ENCODE peak calls at places on chromosomes 12 and 14, in six cellular contexts. C is thyroid gland, Q is colonic mucosa, Z is tibial nerve, Y is GM12865, H is glutamatergic neuron. S is an unnamed sample.

GRCh38 chr14:34682787-34683321 is 31.5 kb downstream of the CFL2 start:
- DNase-seq in C (no peak), Q (no peak), Z (no peak), Y (peak; percentile 48), H (no peak), S (peak; percentile 34)

GRCh38 chr14:83734431-83734830 is 1795.5 kb upstream of the FLRT2 start:
- DNase-seq in C (no peak), Q (no peak), Z (no peak), Y (no peak), H (no peak), S (no peak)

GRCh38 chr14:53993920-53994607 is 37.4 kb upstream of the BMP4 start:
- DNase-seq in C (no peak), Q (no peak), Z (no peak), Y (no peak), H (no peak), S (no peak)

GRCh38 chr14:96748371-96748770 is 48.8 kb upstream of the VRK1 start:
- DNase-seq in C (no peak), Q (no peak), Z (no peak), Y (no peak), H (no peak), S (no peak)

GRCh38 chr12:107759410-107759809 is 1.5 kb downstream of the PRDM4 start:
- DNase-seq in C (no peak), Q (peak; percentile 81), Z (no peak), Y (peak; percentile 44), H (no peak), S (no peak)

GRCh38 chr14:94568186-94568585 is 6.9 kb downstream of the SERPINA4 start:
- DNase-seq in C (no peak), Q (no peak), Z (no peak), Y (no peak), H (no peak), S (no peak)

GRCh38 chr14:106564058-106564643 is 1037.8 kb downstream of the TMEM121 start:
- DNase-seq in C (no peak), Q (peak; percentile 49), Z (no peak), Y (peak; percentile 68), H (no peak), S (no peak)

GRCh38 chr14:93008381-93008780 is 85.4 kb downstream of the CHGA start:
- DNase-seq in C (no peak), Q (no peak), Z (no peak), Y (no peak), H (no peak), S (no peak)

GRCh38 chr12:69440016-69440415 is 30.2 kb upstream of the FRS2 start:
- DNase-seq in C (no peak), Q (no peak), Z (no peak), Y (no peak), H (no peak), S (no peak)

GRCh38 chr14:44505588-44505987 is 1.5 kb downstream of the FSCB start:
- DNase-seq in C (no peak), Q (no peak), Z (no peak), Y (no peak), H (no peak), S (no peak)

GRCh38 chr14:52834440-52834842 is 43.0 kb upstream of the GNPNAT1 start:
- DNase-seq in C (no peak), Q (no peak), Z (no peak), Y (no peak), H (no peak), S (no peak)

GRCh38 chr12:65362231-65362630 is 83.7 kb downstream of the MSRB3 start:
- DNase-seq in C (no peak), Q (no peak), Z (no peak), Y (no peak), H (no peak), S (no peak)

GRCh38 chr14:94932589-94932988 is 162.7 kb upstream of the GSC start:
- DNase-seq in C (no peak), Q (no peak), Z (no peak), Y (no peak), H (no peak), S (no peak)

GRCh38 chr14:92185559-92185958 is 63.8 kb downstream of the CPSF2 start:
- DNase-seq in C (no peak), Q (no peak), Z (no peak), Y (no peak), H (no peak), S (no peak)

GRCh38 chr14:93375673-93376156 is 28.7 kb downstream of the COX8C start:
- DNase-seq in C (no peak), Q (no peak), Z (no peak), Y (peak; percentile 92), H (no peak), S (no peak)

DNA sequence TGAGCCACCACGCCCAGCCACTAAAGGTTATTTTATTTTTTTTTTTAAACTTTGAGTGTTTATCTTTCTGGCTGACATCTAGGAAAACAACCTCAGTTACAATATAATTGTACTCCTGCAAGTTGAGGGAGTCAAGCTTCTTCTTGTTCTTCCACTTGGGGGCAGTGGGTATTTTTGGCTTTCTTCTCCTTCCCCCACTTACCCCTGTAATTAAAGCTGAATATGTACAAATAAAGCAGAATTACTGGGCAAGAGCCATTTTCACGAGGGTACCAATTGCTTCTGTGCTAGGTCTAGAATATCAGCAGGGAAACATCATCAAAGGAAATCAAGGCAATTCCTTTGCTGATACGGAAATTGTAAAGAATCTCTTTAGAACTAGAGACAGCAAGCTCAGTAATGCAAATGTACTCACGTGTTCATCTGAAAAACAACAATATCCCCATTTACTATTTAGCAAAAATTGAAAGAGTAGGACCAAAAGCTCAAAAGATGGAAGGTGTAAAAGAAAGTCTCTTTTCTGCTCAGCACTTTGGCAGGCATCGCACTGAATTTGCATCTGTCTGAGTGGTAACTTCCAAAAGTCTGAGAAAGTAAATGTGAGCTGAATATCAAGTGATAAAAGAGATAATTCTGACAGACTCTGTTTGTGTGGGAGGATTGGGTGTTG is 72.8 kb downstream of the TAOK3 start:
- DNase-seq in C (no peak), Q (no peak), Z (no peak), Y (no peak), H (no peak), S (no peak)
- TF ChIP-seq CTCF in C (no peak), Q (no peak), Z (no peak), Y (no peak), H (no peak), S (no peak)

DNA sequence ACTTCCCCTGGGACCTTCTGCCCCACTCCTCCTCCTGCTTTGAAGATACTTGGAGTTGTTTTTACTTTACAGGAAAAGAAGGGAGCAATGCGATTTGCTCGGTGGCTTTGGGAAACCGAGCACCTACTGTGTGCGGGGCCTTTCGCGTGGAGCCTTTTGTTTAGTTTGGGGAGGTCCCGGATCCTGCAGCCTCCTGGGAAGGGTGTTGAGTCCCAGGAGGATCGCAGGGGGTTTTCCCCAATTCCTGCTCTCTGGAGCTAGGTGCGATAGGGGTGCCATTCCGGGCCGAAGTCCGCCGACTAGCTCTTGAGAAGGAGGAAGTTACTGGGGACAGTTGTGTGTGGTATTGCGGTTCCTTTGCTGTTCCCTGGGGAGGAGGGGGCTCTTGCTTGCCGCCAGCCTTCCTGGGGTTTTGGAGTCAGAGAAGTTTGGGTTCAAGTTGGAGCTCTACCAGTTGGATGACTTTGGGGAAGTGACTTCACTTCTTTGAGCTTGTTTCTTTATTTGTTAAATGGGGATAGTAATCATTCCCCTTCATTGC is 1.1 kb downstream of the BRI3BP start:
- DNase-seq in C (no peak), Q (peak; percentile 85), Z (no peak), Y (peak; percentile 74), H (no peak), S (no peak)
- TF ChIP-seq CTCF in C (no peak), Q (no peak), Z (no peak), Y (no peak), H (no peak), S (no peak)

GRCh38 chr12:2877047-2877958 is at the start of the genes FOXM1 and RHNO1:
- DNase-seq in C (peak; percentile 93), Q (peak; percentile 95), Z (peak; percentile 84), Y (peak; percentile 92), H (peak; percentile 92), S (peak; percentile 97)
- TF ChIP-seq CTCF in C (no peak), Q (no peak), Z (no peak), Y (no peak), H (no peak), S (no peak)

DNA sequence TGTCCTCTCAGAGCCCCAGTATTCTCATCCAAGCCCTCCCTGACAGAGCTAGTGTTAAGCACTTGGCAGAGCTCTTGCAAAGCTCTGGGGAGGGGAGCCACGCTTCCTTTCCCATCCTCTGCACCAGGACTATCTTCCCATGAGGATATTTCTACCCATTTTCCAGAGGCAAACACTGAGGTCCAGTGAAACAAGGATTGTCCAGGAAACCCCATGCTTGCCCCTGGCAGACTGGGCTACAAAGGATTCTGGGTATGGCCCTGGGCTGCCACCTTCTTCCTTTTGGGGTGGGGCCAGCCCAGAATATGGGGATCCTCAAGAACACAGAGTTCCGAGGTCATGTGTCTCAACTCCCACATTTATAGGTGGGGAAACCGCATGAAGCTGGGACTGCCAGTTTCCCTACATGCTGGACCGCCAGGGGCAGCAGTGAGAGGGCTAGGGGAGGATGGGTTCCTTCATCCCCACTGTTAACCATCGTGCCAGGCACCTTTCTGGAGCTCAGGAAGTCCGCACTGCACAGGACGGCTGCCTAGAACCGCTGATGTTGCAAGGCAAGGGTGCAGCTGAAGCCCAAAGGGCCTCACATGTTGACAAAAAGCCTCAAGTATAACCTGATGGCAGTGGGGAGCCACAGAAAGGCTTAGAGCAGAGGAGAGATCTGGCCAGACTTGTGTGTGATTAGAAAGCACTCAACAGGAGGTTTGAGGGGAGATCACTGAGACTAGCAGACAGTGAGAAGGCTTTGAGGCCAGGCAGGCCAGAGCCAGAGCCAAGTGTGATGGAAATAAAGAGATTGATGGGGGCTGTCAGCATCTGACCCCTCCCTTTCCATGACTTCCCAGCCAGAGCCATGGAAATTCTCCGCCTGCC is 5.5 kb upstream of the CCDC85C start:
- DNase-seq in C (peak; percentile 33), Q (no peak), Z (no peak), Y (no peak), H (no peak), S (no peak)
- TF ChIP-seq CTCF in C (no peak), Q (no peak), Z (peak; percentile 12), Y (no peak), H (no peak), S (no peak)

GRCh38 chr12:110015132-110015531 is 15.9 kb downstream of the ANKRD13A start:
- DNase-seq in C (no peak), Q (no peak), Z (no peak), Y (no peak), H (no peak), S (no peak)
- TF ChIP-seq CTCF in C (no peak), Q (no peak), Z (no peak), Y (no peak), H (no peak), S (no peak)

GRCh38 chr12:13130981-13131380 is 27.5 kb upstream of the GSG1 start:
- DNase-seq in C (no peak), Q (no peak), Z (no peak), Y (no peak), H (no peak), S (no peak)
- TF ChIP-seq CTCF in C (no peak), Q (no peak), Z (no peak), Y (no peak), H (no peak), S (no peak)

DNA sequence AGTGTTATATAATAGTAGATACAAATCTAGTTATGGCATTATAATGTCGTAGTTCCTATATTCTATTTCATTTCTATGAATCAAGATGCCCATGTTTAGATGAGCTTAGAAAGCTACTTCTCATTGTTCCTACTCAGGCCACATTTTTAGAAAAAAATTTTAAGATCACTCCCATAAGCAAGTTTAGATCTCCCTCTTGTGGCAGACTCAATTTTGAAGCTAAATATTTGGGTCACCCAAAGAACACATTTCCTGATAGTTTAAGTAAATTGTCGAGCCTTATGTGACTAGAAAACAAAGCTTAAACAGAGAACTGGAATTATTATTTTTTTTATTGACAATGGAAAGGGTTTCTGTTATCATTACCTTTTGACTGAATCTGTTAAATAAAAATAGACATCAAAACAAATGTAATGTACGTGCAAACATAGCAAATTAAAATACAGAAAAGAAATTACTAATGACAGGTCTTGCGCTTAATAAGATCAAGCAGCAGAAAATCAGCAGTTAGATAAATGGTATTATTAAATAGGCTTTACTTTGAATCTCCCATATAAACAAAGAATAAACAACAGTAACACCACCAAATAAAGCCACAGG is 180.2 kb downstream of the ACSS3 start:
- DNase-seq in C (no peak), Q (no peak), Z (no peak), Y (peak; percentile 60), H (no peak), S (no peak)
- TF ChIP-seq CTCF in C (no peak), Q (no peak), Z (peak; percentile 33), Y (peak; percentile 34), H (peak; percentile 67), S (peak; percentile 75)

S was measured in osteocyte.